ENCODE peak calls at places on chromosomes 5 and 9, in four cellular contexts. One of them, this sample, is unnamed.

GRCh38 chr9:134885647-134886412 is 5.2 kb downstream of the FCN2 start:
- DNase-seq in CD8-positive, alpha-beta memory T cell: no peak
- DNase-seq in mesenchymal stem cell: no peak
- DNase-seq in body of pancreas: no peak
- DNase-seq in this sample: no peak

GRCh38 chr9:95305770-95306492 is 11.6 kb downstream of the FANCC start:
- DNase-seq in mesenchymal stem cell: no peak
- DNase-seq in CD8-positive, alpha-beta memory T cell: no peak
- DNase-seq in body of pancreas: no peak
- DNase-seq in this sample: no peak

GRCh38 chr5:142186821-142187594 is 78.4 kb downstream of the NDFIP1 start:
- DNase-seq in mesenchymal stem cell: peak
- DNase-seq in body of pancreas: no peak
- DNase-seq in CD8-positive, alpha-beta memory T cell: no peak
- DNase-seq in this sample: no peak

GRCh38 chr5:87885727-87886126 is 382.9 kb downstream of the TMEM161B start:
- DNase-seq in mesenchymal stem cell: no peak
- DNase-seq in CD8-positive, alpha-beta memory T cell: no peak
- DNase-seq in body of pancreas: no peak
- DNase-seq in this sample: no peak

GRCh38 chr9:133075925-133076324 is 14.1 kb downstream of the CEL start:
- DNase-seq in body of pancreas: no peak
- DNase-seq in mesenchymal stem cell: peak
- DNase-seq in CD8-positive, alpha-beta memory T cell: no peak
- DNase-seq in this sample: peak

GRCh38 chr5:10913846-10914245 is 152.8 kb upstream of the DAP start:
- DNase-seq in body of pancreas: peak
- DNase-seq in CD8-positive, alpha-beta memory T cell: no peak
- DNase-seq in mesenchymal stem cell: peak
- DNase-seq in this sample: peak

GRCh38 chr5:141782991-141783598 is 95.1 kb downstream of the PCDH1 start:
- DNase-seq in body of pancreas: no peak
- DNase-seq in mesenchymal stem cell: no peak
- DNase-seq in CD8-positive, alpha-beta memory T cell: no peak
- DNase-seq in this sample: peak

GRCh38 chr5:124867064-124867707 is 120.7 kb upstream of the ZNF608 start:
- DNase-seq in body of pancreas: no peak
- DNase-seq in mesenchymal stem cell: peak
- DNase-seq in CD8-positive, alpha-beta memory T cell: no peak
- DNase-seq in this sample: no peak

GRCh38 chr5:1336106-1336561 is 8.8 kb downstream of the CLPTM1L start:
- DNase-seq in mesenchymal stem cell: no peak
- DNase-seq in body of pancreas: no peak
- DNase-seq in CD8-positive, alpha-beta memory T cell: no peak
- DNase-seq in this sample: peak

GRCh38 chr5:139839918-139840317 is 44.3 kb downstream of the PSD2 start:
- DNase-seq in CD8-positive, alpha-beta memory T cell: no peak
- DNase-seq in mesenchymal stem cell: no peak
- DNase-seq in body of pancreas: no peak
- DNase-seq in this sample: peak

GRCh38 chr9:132885691-132886357 is 7.1 kb downstream of the SPACA9 start:
- DNase-seq in body of pancreas: no peak
- DNase-seq in CD8-positive, alpha-beta memory T cell: no peak
- DNase-seq in mesenchymal stem cell: no peak
- DNase-seq in this sample: no peak

GRCh38 chr9:121599186-121599871 is 52.1 kb upstream of the DAB2IP start:
- DNase-seq in mesenchymal stem cell: peak
- DNase-seq in body of pancreas: peak
- DNase-seq in CD8-positive, alpha-beta memory T cell: no peak
- DNase-seq in this sample: peak

GRCh38 chr5:10532421-10532820 is 31.4 kb upstream of the ANKRD33B start:
- DNase-seq in body of pancreas: no peak
- DNase-seq in CD8-positive, alpha-beta memory T cell: no peak
- DNase-seq in mesenchymal stem cell: no peak
- DNase-seq in this sample: no peak

GRCh38 chr9:123339666-123340414 is 16.2 kb upstream of the CRB2 start:
- DNase-seq in CD8-positive, alpha-beta memory T cell: peak
- DNase-seq in mesenchymal stem cell: no peak
- DNase-seq in body of pancreas: no peak
- DNase-seq in this sample: peak

GRCh38 chr5:60340965-60341471 is 358.9 kb downstream of the DEPDC1B start:
- DNase-seq in body of pancreas: no peak
- DNase-seq in CD8-positive, alpha-beta memory T cell: no peak
- DNase-seq in mesenchymal stem cell: no peak
- DNase-seq in this sample: no peak

GRCh38 chr9:132238026-132238972 is 76.4 kb downstream of the NTNG2 start:
- DNase-seq in mesenchymal stem cell: no peak
- DNase-seq in CD8-positive, alpha-beta memory T cell: no peak
- DNase-seq in body of pancreas: no peak
- DNase-seq in this sample: peak

GRCh38 chr9:73053543-73053942 is 98.1 kb upstream of the ANXA1 start:
- DNase-seq in mesenchymal stem cell: no peak
- DNase-seq in body of pancreas: no peak
- DNase-seq in CD8-positive, alpha-beta memory T cell: no peak
- DNase-seq in this sample: no peak

GRCh38 chr5:39100851-39101396 is 26.7 kb upstream of the RICTOR start:
- DNase-seq in body of pancreas: no peak
- DNase-seq in CD8-positive, alpha-beta memory T cell: no peak
- DNase-seq in mesenchymal stem cell: peak
- DNase-seq in this sample: peak

GRCh38 chr9:82593436-82593835 is 469.5 kb downstream of the RASEF start:
- DNase-seq in mesenchymal stem cell: no peak
- DNase-seq in CD8-positive, alpha-beta memory T cell: no peak
- DNase-seq in body of pancreas: no peak
- DNase-seq in this sample: no peak

GRCh38 chr9:2286306-2286705 is 271.2 kb downstream of the SMARCA2 start:
- DNase-seq in body of pancreas: no peak
- DNase-seq in mesenchymal stem cell: no peak
- DNase-seq in CD8-positive, alpha-beta memory T cell: no peak
- DNase-seq in this sample: no peak

GRCh38 chr5:139862803-139863202 is 67.2 kb downstream of the PSD2 start:
- DNase-seq in mesenchymal stem cell: no peak
- DNase-seq in CD8-positive, alpha-beta memory T cell: no peak
- DNase-seq in body of pancreas: no peak
- DNase-seq in this sample: no peak

GRCh38 chr5:16265141-16265540 is 85.5 kb upstream of the MARCHF11 start:
- DNase-seq in mesenchymal stem cell: no peak
- DNase-seq in CD8-positive, alpha-beta memory T cell: no peak
- DNase-seq in body of pancreas: no peak
- DNase-seq in this sample: no peak

GRCh38 chr5:132050136-132050535 is 10.3 kb upstream of the IL3 start:
- DNase-seq in body of pancreas: no peak
- DNase-seq in CD8-positive, alpha-beta memory T cell: no peak
- DNase-seq in mesenchymal stem cell: no peak
- DNase-seq in this sample: no peak

GRCh38 chr5:27010646-27011045 is 27.7 kb downstream of the CDH9 start:
- DNase-seq in body of pancreas: no peak
- DNase-seq in CD8-positive, alpha-beta memory T cell: no peak
- DNase-seq in mesenchymal stem cell: peak
- DNase-seq in this sample: no peak

GRCh38 chr9:98101868-98102273 is 17.2 kb downstream of the TRIM14 start:
- DNase-seq in mesenchymal stem cell: no peak
- DNase-seq in CD8-positive, alpha-beta memory T cell: peak
- DNase-seq in body of pancreas: no peak
- DNase-seq in this sample: no peak

GRCh38 chr5:86999951-87000350 is 267.7 kb upstream of the RASA1 start:
- DNase-seq in mesenchymal stem cell: no peak
- DNase-seq in body of pancreas: no peak
- DNase-seq in CD8-positive, alpha-beta memory T cell: no peak
- DNase-seq in this sample: no peak

GRCh38 chr5:4896328-4896727 is 243.8 kb upstream of the ADAMTS16 start:
- DNase-seq in mesenchymal stem cell: no peak
- DNase-seq in body of pancreas: no peak
- DNase-seq in CD8-positive, alpha-beta memory T cell: no peak
- DNase-seq in this sample: no peak

GRCh38 chr9:112487008-112487798 is 576 bp downstream of the KIAA1958 start:
- DNase-seq in CD8-positive, alpha-beta memory T cell: peak
- DNase-seq in body of pancreas: peak
- DNase-seq in mesenchymal stem cell: peak
- DNase-seq in this sample: peak

GRCh38 chr5:58149345-58149744 is 310.5 kb downstream of the PLK2 start:
- DNase-seq in body of pancreas: no peak
- DNase-seq in mesenchymal stem cell: no peak
- DNase-seq in CD8-positive, alpha-beta memory T cell: no peak
- DNase-seq in this sample: peak

GRCh38 chr9:5611321-5612186 is 17.4 kb upstream of the RIC1 start:
- DNase-seq in mesenchymal stem cell: no peak
- DNase-seq in CD8-positive, alpha-beta memory T cell: no peak
- DNase-seq in body of pancreas: no peak
- DNase-seq in this sample: no peak

GRCh38 chr5:169006206-169006605 is 294.7 kb downstream of the SLIT3 start:
- DNase-seq in CD8-positive, alpha-beta memory T cell: no peak
- DNase-seq in mesenchymal stem cell: no peak
- DNase-seq in body of pancreas: no peak
- DNase-seq in this sample: no peak

GRCh38 chr5:37720550-37720952 is 119.3 kb downstream of the GDNF start:
- DNase-seq in CD8-positive, alpha-beta memory T cell: no peak
- DNase-seq in body of pancreas: no peak
- DNase-seq in mesenchymal stem cell: no peak
- DNase-seq in this sample: no peak

GRCh38 chr5:156500755-156501154 is 173.8 kb downstream of the SGCD start:
- DNase-seq in CD8-positive, alpha-beta memory T cell: no peak
- DNase-seq in body of pancreas: no peak
- DNase-seq in mesenchymal stem cell: no peak
- DNase-seq in this sample: no peak

GRCh38 chr9:133186736-133187135 is 22.3 kb downstream of the OBP2B start:
- DNase-seq in CD8-positive, alpha-beta memory T cell: no peak
- DNase-seq in body of pancreas: no peak
- DNase-seq in mesenchymal stem cell: no peak
- DNase-seq in this sample: peak

GRCh38 chr9:113649054-113649453 is 185.5 kb downstream of the RGS3 start:
- DNase-seq in CD8-positive, alpha-beta memory T cell: no peak
- DNase-seq in mesenchymal stem cell: no peak
- DNase-seq in body of pancreas: peak
- DNase-seq in this sample: peak

GRCh38 chr9:99238331-99238730 is 16.2 kb downstream of the SEC61B start:
- DNase-seq in mesenchymal stem cell: no peak
- DNase-seq in CD8-positive, alpha-beta memory T cell: no peak
- DNase-seq in body of pancreas: no peak
- DNase-seq in this sample: no peak

GRCh38 chr5:58056546-58056945 is 403.3 kb downstream of the PLK2 start:
- DNase-seq in CD8-positive, alpha-beta memory T cell: no peak
- DNase-seq in mesenchymal stem cell: no peak
- DNase-seq in body of pancreas: no peak
- DNase-seq in this sample: no peak

GRCh38 chr9:133989554-133990365 is 2.4 kb downstream of the VAV2 start:
- DNase-seq in body of pancreas: no peak
- DNase-seq in CD8-positive, alpha-beta memory T cell: no peak
- DNase-seq in mesenchymal stem cell: no peak
- DNase-seq in this sample: peak

GRCh38 chr9:6955251-6955921 is 197.6 kb downstream of the KDM4C start:
- DNase-seq in CD8-positive, alpha-beta memory T cell: no peak
- DNase-seq in body of pancreas: no peak
- DNase-seq in mesenchymal stem cell: peak
- DNase-seq in this sample: peak

GRCh38 chr9:503881-504852 is 289.5 kb downstream of the DOCK8 start:
- DNase-seq in mesenchymal stem cell: peak
- DNase-seq in CD8-positive, alpha-beta memory T cell: peak
- DNase-seq in body of pancreas: peak
- DNase-seq in this sample: peak
- H3K27ac ChIP-seq in mesenchymal stem cell: no peak
- H3K27ac ChIP-seq in CD8-positive, alpha-beta memory T cell: no peak
- H3K27ac ChIP-seq in body of pancreas: peak
- H3K27ac ChIP-seq in this sample: no peak

DNA sequence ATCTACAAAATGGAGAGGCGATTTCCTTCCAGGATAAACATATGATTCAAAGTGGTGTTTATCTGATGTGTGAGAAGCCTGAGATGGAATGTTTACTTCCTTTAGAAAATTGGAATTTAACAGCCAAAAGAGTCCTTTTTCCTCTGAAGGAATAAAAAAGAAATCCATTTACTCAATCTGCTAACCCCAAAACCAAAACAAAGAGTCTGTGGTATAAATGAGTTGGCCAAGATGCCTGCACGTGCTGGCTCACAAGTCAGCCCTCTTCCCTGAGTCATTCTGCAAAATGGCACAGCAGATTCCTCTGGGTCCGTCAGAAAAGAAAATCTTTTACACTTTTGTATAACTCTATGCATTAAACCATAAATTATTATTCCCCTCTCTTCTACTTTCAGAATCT is 60.8 kb downstream of the EBF1 start:
- DNase-seq in mesenchymal stem cell: peak
- DNase-seq in CD8-positive, alpha-beta memory T cell: no peak
- DNase-seq in body of pancreas: no peak
- DNase-seq in this sample: peak
- H3K27ac ChIP-seq in mesenchymal stem cell: no peak
- H3K27ac ChIP-seq in CD8-positive, alpha-beta memory T cell: no peak
- H3K27ac ChIP-seq in body of pancreas: no peak
- H3K27ac ChIP-seq in this sample: peak

DNA sequence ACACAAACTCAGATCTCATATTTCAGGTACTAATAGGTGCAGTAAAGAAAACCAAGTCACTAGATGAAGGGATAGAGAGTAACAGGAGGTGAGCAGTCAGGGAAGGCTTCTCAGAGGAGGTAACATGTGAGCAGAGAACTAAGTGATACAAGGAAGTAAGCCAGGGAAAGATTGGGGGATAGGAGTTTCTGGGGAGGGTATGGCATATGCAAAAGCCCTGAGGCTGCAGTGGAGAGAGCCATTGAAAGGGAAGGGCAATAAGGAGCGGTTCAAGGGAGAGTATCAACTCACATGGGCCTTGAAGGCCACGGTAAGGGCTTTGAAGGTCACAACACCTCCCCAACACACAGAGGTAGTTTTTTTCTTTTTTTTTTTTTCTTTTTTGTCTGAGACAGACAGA is 6.9 kb downstream of the OLFML2A start:
- DNase-seq in mesenchymal stem cell: no peak
- DNase-seq in body of pancreas: no peak
- DNase-seq in CD8-positive, alpha-beta memory T cell: no peak
- DNase-seq in this sample: no peak
- H3K27ac ChIP-seq in mesenchymal stem cell: no peak
- H3K27ac ChIP-seq in body of pancreas: no peak
- H3K27ac ChIP-seq in CD8-positive, alpha-beta memory T cell: no peak
- H3K27ac ChIP-seq in this sample: no peak

DNA sequence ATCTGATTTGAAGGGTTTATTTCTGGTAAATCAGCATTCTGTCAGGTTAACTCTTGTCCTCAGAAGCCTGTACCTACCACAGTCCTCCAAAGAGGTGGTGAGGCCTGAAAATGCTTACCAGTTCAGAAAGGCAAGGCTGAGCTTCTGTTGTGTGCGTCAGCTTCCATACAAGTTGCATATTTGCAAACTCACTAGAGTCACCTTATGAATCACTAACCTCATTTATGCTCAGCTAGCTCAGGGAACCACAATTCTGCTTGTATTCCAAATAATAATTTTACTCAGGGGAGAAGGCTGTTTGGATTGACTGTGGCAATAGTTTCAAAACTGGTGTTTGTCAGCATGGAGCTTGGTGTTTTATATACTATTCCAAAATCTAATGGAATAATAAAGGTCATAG is 355.1 kb upstream of the RFX3 start:
- DNase-seq in CD8-positive, alpha-beta memory T cell: no peak
- DNase-seq in body of pancreas: no peak
- DNase-seq in mesenchymal stem cell: peak
- DNase-seq in this sample: peak
- H3K27ac ChIP-seq in CD8-positive, alpha-beta memory T cell: no peak
- H3K27ac ChIP-seq in body of pancreas: no peak
- H3K27ac ChIP-seq in mesenchymal stem cell: peak
- H3K27ac ChIP-seq in this sample: peak

This sample was measured in osteoblast.